ENCODE peak calls at places on chromosome 7, in nine cellular contexts. M, S, X, A, Z, I, H, Y and P are unnamed samples.

GRCh38 chr7:44244282-44244681 is 43.5 kb downstream of the YKT6 start:
- DNase-seq in M (no peak), S (peak; percentile 63), X (peak; percentile 40), A (peak; percentile 62), Z (no peak), I (no peak), H (peak; percentile 19), Y (no peak), P (peak; percentile 83)

GRCh38 chr7:151572136-151572535 is 52.4 kb upstream of the RHEB start:
- DNase-seq in M (peak; percentile 15), S (no peak), X (no peak), A (peak; percentile 45), Z (no peak), I (no peak), H (no peak), Y (no peak), P (no peak)

GRCh38 chr7:114084381-114085312 is 165.8 kb upstream of the PPP1R3A start:
- DNase-seq in M (peak; percentile 20), S (no peak), X (peak; percentile 56), A (peak; percentile 45), Z (peak; percentile 11), I (peak; percentile 61), H (no peak), Y (no peak), P (peak; percentile 82)

GRCh38 chr7:29214816-29215215 is 20.2 kb downstream of the CHN2 start:
- DNase-seq in M (no peak), S (no peak), X (no peak), A (no peak), Z (no peak), I (no peak), H (no peak), Y (no peak), P (no peak)

GRCh38 chr7:102404005-102404861 is 8.1 kb downstream of the PRKRIP1 start:
- DNase-seq in M (peak; percentile 64), S (peak; percentile 85), X (peak; percentile 93), A (peak; percentile 58), Z (peak; percentile 68), I (no peak), H (peak; percentile 67), Y (no peak), P (peak; percentile 83)

GRCh38 chr7:67588631-67589030 is 592.0 kb downstream of the TYW1 start:
- DNase-seq in M (no peak), S (no peak), X (no peak), A (peak; percentile 14), Z (no peak), I (no peak), H (no peak), Y (no peak), P (no peak)

GRCh38 chr7:1950623-1951523 is 280.8 kb downstream of the ELFN1 start:
- DNase-seq in M (peak; percentile 14), S (no peak), X (no peak), A (peak; percentile 96), Z (no peak), I (no peak), H (no peak), Y (no peak), P (no peak)

GRCh38 chr7:24981544-24981951 is 1.6 kb upstream of the OSBPL3 start:
- DNase-seq in M (peak; percentile 69), S (peak; percentile 64), X (peak; percentile 77), A (peak; percentile 81), Z (peak; percentile 78), I (peak; percentile 75), H (peak; percentile 26), Y (peak; percentile 19), P (peak; percentile 75)

GRCh38 chr7:102063736-102064135 is 222.9 kb upstream of the SH2B2 start:
- DNase-seq in M (peak; percentile 33), S (no peak), X (no peak), A (no peak), Z (peak; percentile 99), I (no peak), H (no peak), Y (no peak), P (peak; percentile 95)

GRCh38 chr7:84735021-84735420 is 451.8 kb downstream of the SEMA3D start:
- DNase-seq in M (no peak), S (no peak), X (no peak), A (no peak), Z (no peak), I (no peak), H (no peak), Y (no peak), P (no peak)

GRCh38 chr7:45585628-45586027 is 11.5 kb downstream of the ADCY1 start:
- DNase-seq in M (no peak), S (no peak), X (no peak), A (peak; percentile 2), Z (no peak), I (no peak), H (no peak), Y (no peak), P (peak; percentile 22)

GRCh38 chr7:73537051-73537450 is 15.0 kb upstream of the BAZ1B start:
- DNase-seq in M (no peak), S (no peak), X (no peak), A (no peak), Z (no peak), I (no peak), H (no peak), Y (no peak), P (no peak)

GRCh38 chr7:117889611-117890010 is 16.4 kb upstream of the CTTNBP2 start:
- DNase-seq in M (no peak), S (no peak), X (no peak), A (no peak), Z (no peak), I (no peak), H (no peak), Y (no peak), P (no peak)

GRCh38 chr7:74312418-74313021 is 23.3 kb downstream of the CLIP2 start:
- DNase-seq in M (no peak), S (no peak), X (no peak), A (no peak), Z (peak; percentile 99), I (no peak), H (no peak), Y (no peak), P (no peak)

GRCh38 chr7:124779194-124779593 is 13.6 kb upstream of the GPR37 start:
- DNase-seq in M (no peak), S (no peak), X (no peak), A (no peak), Z (peak; percentile 85), I (no peak), H (no peak), Y (no peak), P (no peak)

GRCh38 chr7:1725766-1726630 is 55.9 kb downstream of the ELFN1 start:
- DNase-seq in M (no peak), S (no peak), X (no peak), A (no peak), Z (no peak), I (no peak), H (no peak), Y (no peak), P (no peak)

DNA sequence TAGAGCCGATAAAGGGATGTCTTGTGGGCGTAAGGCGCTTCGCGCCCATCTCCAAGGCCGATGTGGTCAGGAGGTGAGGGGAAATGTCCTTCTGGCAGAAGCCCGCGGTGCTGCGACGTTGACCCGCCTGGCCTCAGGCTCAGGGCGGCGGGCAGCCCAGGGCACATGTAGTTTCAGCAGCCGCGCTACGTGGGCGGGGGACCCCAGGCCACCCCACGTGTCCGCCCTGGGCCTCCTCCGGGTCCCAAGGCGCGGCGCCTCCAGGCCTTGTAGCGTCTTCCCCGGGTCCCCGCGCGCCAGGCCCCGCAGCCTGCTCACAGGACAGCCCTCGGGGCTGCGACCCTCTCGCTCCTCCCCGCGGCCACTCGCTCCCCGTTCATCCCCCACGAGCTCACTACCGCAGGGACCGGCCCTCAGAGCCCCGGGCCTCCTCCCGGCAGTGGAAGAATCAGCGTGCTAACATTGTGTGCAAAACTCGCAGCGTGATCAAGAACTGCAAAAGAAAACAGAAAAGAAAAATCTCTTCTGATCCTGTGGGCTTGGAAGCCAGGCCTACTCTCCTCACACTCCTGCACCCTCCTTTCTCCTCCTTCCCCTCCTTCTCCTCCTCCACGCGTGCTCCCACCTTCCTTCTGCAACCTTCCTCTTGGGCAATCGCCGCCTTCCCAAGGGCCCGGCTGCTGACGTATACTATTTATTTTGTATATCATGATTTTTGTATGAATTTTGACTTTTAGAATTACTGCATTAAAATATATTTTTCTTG is 4.4 kb upstream of the TBX20 start:
- DNase-seq in M (no peak), S (no peak), X (no peak), A (no peak), Z (no peak), I (no peak), H (no peak), Y (no peak), P (no peak)
- H3K4me3 ChIP-seq in M (no peak overlapping the region), S (no peak overlapping the region), X (no peak overlapping the region), A (no peak overlapping the region), Z (no peak overlapping the region), I (peak overlapping the region; percentile 37), H (no peak overlapping the region), Y (no peak overlapping the region), P (peak overlapping the region; percentile 69)

GRCh38 chr7:149716007-149716931 is 57.1 kb downstream of the ZNF467 start:
- DNase-seq in M (no peak), S (no peak), X (no peak), A (no peak), Z (peak; percentile 93), I (peak; percentile 57), H (no peak), Y (no peak), P (peak; percentile 47)
- H3K4me3 ChIP-seq in M (no peak overlapping the region), S (peak overlapping the region; percentile 89), X (no peak overlapping the region), A (no peak overlapping the region), Z (peak overlapping the region; percentile 67), I (peak overlapping the region; percentile 72), H (no peak overlapping the region), Y (no peak overlapping the region), P (peak overlapping the region; percentile 96)

DNA sequence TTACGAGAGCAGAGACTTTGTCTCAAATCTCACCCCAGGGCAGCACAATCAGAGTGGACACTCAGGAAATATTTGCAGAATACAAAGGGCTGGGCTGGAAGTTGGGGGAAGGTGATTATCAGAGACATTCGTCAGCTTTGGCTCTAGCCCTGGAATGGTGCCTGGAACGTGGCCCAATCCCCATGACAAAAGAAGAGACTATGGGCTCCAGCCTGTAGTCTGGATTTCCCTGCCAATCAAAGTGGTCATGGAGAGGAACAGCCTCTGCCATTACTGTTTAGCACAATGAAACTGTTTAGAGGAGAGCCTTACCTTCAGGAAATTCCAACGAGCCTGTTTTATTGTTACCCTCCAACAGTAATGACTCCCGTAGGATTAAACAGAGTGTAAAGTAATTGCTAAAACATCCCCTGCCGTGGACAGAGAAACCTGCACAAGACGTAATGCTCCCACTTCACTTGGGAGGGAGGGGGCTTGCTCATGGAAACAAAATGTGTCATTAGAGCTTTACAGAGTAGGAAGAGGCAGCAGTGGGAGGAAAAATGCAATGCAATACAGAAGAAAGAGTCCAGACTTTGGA is 140.3 kb upstream of the AUTS2 start:
- DNase-seq in M (no peak), S (no peak), X (no peak), A (no peak), Z (no peak), I (peak; percentile 74), H (no peak), Y (no peak), P (peak; percentile 76)
- H3K4me3 ChIP-seq in M (no peak overlapping the region), S (no peak overlapping the region), X (no peak overlapping the region), A (no peak overlapping the region), Z (no peak overlapping the region), I (no peak overlapping the region), H (no peak overlapping the region), Y (no peak overlapping the region), P (peak overlapping the region; percentile 0)

DNA sequence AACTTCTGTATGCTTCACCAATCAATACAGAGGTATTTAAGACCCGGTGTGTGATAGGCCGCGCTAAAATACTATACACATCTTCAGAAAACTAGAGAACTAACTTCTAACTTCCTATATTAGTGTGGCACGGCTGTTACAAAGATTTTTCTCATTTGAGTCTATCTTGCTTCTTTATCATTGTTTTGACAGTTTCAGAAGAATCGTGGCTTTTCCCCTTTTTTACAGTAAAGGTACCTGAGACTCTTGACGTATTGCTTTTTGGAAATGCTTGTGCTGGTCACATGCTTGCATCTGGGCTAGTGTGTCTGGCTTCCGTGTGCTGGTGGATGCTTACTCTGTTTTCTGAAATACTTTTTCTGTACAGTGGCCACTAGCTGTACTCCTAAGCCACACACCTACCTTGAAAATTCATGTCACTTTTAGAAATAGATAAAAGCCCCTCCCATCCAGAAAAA is 12.7 kb downstream of the IKZF1 start:
- DNase-seq in M (no peak), S (no peak), X (peak; percentile 68), A (no peak), Z (no peak), I (no peak), H (peak; percentile 86), Y (no peak), P (no peak)
- H3K4me3 ChIP-seq in M (no peak overlapping the region), S (no peak overlapping the region), X (no peak overlapping the region), A (no peak overlapping the region), Z (no peak overlapping the region), I (no peak overlapping the region), H (peak overlapping the region; percentile 73), Y (peak overlapping the region; percentile 52), P (no peak overlapping the region)